ENCODE peak calls at places on chromosomes 16 and 17, in six cellular contexts. One of them, this sample, is unnamed. For H3K9me3, the result is how much of the 10 kb centered on the place peaks cover.

GRCh38 chr16:87648236-87648635 is 45.9 kb downstream of the JPH3 start:
- DNase-seq in H9: no peak
- DNase-seq in IMR-90: no peak
- DNase-seq in H1: no peak
- DNase-seq in mesenchymal stem cell: no peak
- DNase-seq in trophoblast cell: no peak
- DNase-seq in this sample: no peak

GRCh38 chr17:12959441-12959840 is 58.4 kb downstream of the ELAC2 start:
- DNase-seq in H9: no peak
- DNase-seq in IMR-90: peak
- DNase-seq in H1: no peak
- DNase-seq in mesenchymal stem cell: no peak
- DNase-seq in trophoblast cell: peak
- DNase-seq in this sample: no peak

GRCh38 chr16:28495098-28495793 is 803 bp downstream of the APOBR start:
- DNase-seq in H9: no peak
- DNase-seq in IMR-90: no peak
- DNase-seq in H1: no peak
- DNase-seq in mesenchymal stem cell: no peak
- DNase-seq in trophoblast cell: no peak
- DNase-seq in this sample: no peak

GRCh38 chr17:4110152-4110551 is 32.7 kb downstream of the ZZEF1 start:
- DNase-seq in H9: no peak
- DNase-seq in IMR-90: peak
- DNase-seq in H1: no peak
- DNase-seq in mesenchymal stem cell: peak
- DNase-seq in trophoblast cell: no peak
- DNase-seq in this sample: no peak

GRCh38 chr16:83705856-83706255 is 101.9 kb upstream of the HSBP1 start:
- DNase-seq in H9: no peak
- DNase-seq in IMR-90: no peak
- DNase-seq in H1: no peak
- DNase-seq in mesenchymal stem cell: peak
- DNase-seq in trophoblast cell: peak
- DNase-seq in this sample: no peak

GRCh38 chr17:2996208-2996855 is 67.1 kb downstream of the OR1D5 start:
- DNase-seq in H9: no peak
- DNase-seq in IMR-90: peak
- DNase-seq in H1: no peak
- DNase-seq in mesenchymal stem cell: no peak
- DNase-seq in trophoblast cell: no peak
- DNase-seq in this sample: no peak

GRCh38 chr16:75750516-75750915 is 24.2 kb upstream of the CPHXL start:
- DNase-seq in H9: no peak
- DNase-seq in IMR-90: no peak
- DNase-seq in H1: no peak
- DNase-seq in mesenchymal stem cell: no peak
- DNase-seq in trophoblast cell: no peak
- DNase-seq in this sample: no peak

GRCh38 chr17:42677921-42678781 is 1.4 kb upstream of the PLEKHH3 start:
- DNase-seq in H9: peak
- DNase-seq in IMR-90: peak
- DNase-seq in H1: peak
- DNase-seq in mesenchymal stem cell: peak
- DNase-seq in trophoblast cell: peak
- DNase-seq in this sample: peak

GRCh38 chr16:88888778-88889387 is 22.4 kb upstream of the PABPN1L start:
- DNase-seq in H9: no peak
- DNase-seq in IMR-90: no peak
- DNase-seq in H1: no peak
- DNase-seq in mesenchymal stem cell: no peak
- DNase-seq in trophoblast cell: no peak
- DNase-seq in this sample: no peak

GRCh38 chr16:69150146-69150865 is 17.9 kb downstream of the UTP4 start:
- DNase-seq in H9: peak
- DNase-seq in IMR-90: peak
- DNase-seq in H1: peak
- DNase-seq in mesenchymal stem cell: peak
- DNase-seq in trophoblast cell: peak
- DNase-seq in this sample: peak

GRCh38 chr16:49015189-49015540 is 266.5 kb downstream of the CBLN1 start:
- DNase-seq in H9: peak
- DNase-seq in IMR-90: no peak
- DNase-seq in H1: peak
- DNase-seq in mesenchymal stem cell: no peak
- DNase-seq in trophoblast cell: no peak
- DNase-seq in this sample: no peak

GRCh38 chr16:143047-143446 is 4.6 kb upstream of the NPRL3 start:
- DNase-seq in H9: no peak
- DNase-seq in IMR-90: no peak
- DNase-seq in H1: no peak
- DNase-seq in mesenchymal stem cell: no peak
- DNase-seq in trophoblast cell: no peak
- DNase-seq in this sample: no peak

GRCh38 chr17:55383771-55384679 is 37.6 kb downstream of the MMD start:
- DNase-seq in H9: no peak
- DNase-seq in IMR-90: no peak
- DNase-seq in H1: peak
- DNase-seq in mesenchymal stem cell: no peak
- DNase-seq in trophoblast cell: no peak
- DNase-seq in this sample: no peak

GRCh38 chr16:54287758-54288591 is 1.4 kb upstream of the IRX3 start:
- DNase-seq in H9: peak
- DNase-seq in IMR-90: no peak
- DNase-seq in H1: no peak
- DNase-seq in mesenchymal stem cell: no peak
- DNase-seq in trophoblast cell: no peak
- DNase-seq in this sample: peak

GRCh38 chr17:1673041-1673790 is 11.5 kb downstream of the PRPF8 start:
- DNase-seq in H9: no peak
- DNase-seq in IMR-90: no peak
- DNase-seq in H1: no peak
- DNase-seq in mesenchymal stem cell: no peak
- DNase-seq in trophoblast cell: no peak
- DNase-seq in this sample: no peak

GRCh38 chr17:45302649-45303173 is 14.1 kb downstream of the MAP3K14 start:
- DNase-seq in H9: no peak
- DNase-seq in IMR-90: peak
- DNase-seq in H1: no peak
- DNase-seq in mesenchymal stem cell: peak
- DNase-seq in trophoblast cell: no peak
- DNase-seq in this sample: no peak

GRCh38 chr17:1100382-1100781 is 79.4 kb downstream of the ABR start:
- DNase-seq in H9: no peak
- DNase-seq in IMR-90: no peak
- DNase-seq in H1: no peak
- DNase-seq in mesenchymal stem cell: no peak
- DNase-seq in trophoblast cell: no peak
- DNase-seq in this sample: no peak

GRCh38 chr17:44970136-44970737 is 2.1 kb upstream of the C1QL1 start:
- DNase-seq in H9: peak
- DNase-seq in IMR-90: no peak
- DNase-seq in H1: peak
- DNase-seq in mesenchymal stem cell: peak
- DNase-seq in trophoblast cell: no peak
- DNase-seq in this sample: no peak

GRCh38 chr16:719815-720506 is 985 bp upstream of the ANTKMT start:
- DNase-seq in H9: no peak
- DNase-seq in IMR-90: no peak
- DNase-seq in H1: no peak
- DNase-seq in mesenchymal stem cell: peak
- DNase-seq in trophoblast cell: no peak
- DNase-seq in this sample: no peak

GRCh38 chr17:43767053-43767712 is 8.6 kb upstream of the SOST start:
- DNase-seq in H9: no peak
- DNase-seq in IMR-90: no peak
- DNase-seq in H1: no peak
- DNase-seq in mesenchymal stem cell: no peak
- DNase-seq in trophoblast cell: no peak
- DNase-seq in this sample: no peak

GRCh38 chr17:64992325-64992802 is 64.2 kb downstream of the GNA13 start:
- DNase-seq in H9: no peak
- DNase-seq in IMR-90: peak
- DNase-seq in H1: no peak
- DNase-seq in mesenchymal stem cell: peak
- DNase-seq in trophoblast cell: peak
- DNase-seq in this sample: no peak

GRCh38 chr17:17557796-17558195 is 33.7 kb downstream of the PEMT start:
- DNase-seq in H9: no peak
- DNase-seq in IMR-90: no peak
- DNase-seq in H1: no peak
- DNase-seq in mesenchymal stem cell: no peak
- DNase-seq in trophoblast cell: no peak
- DNase-seq in this sample: no peak

GRCh38 chr17:67689534-67690177 is 28.1 kb upstream of the NOL11 start:
- DNase-seq in H9: no peak
- DNase-seq in IMR-90: peak
- DNase-seq in H1: no peak
- DNase-seq in mesenchymal stem cell: peak
- DNase-seq in trophoblast cell: peak
- DNase-seq in this sample: peak

GRCh38 chr16:85146922-85147651 is 34.8 kb upstream of the CIBAR2 start:
- DNase-seq in H9: no peak
- DNase-seq in IMR-90: no peak
- DNase-seq in H1: no peak
- DNase-seq in mesenchymal stem cell: peak
- DNase-seq in trophoblast cell: peak
- DNase-seq in this sample: no peak

GRCh38 chr17:78925234-78925633 is at the start of gene TIMP2:
- DNase-seq in H9: peak
- DNase-seq in IMR-90: peak
- DNase-seq in H1: peak
- DNase-seq in mesenchymal stem cell: peak
- DNase-seq in trophoblast cell: peak
- DNase-seq in this sample: peak
- H3K4ac ChIP-seq in H9: no peak
- H3K4ac ChIP-seq in IMR-90: peak
- H3K4ac ChIP-seq in H1: peak
- H3K4ac ChIP-seq in mesenchymal stem cell: peak
- H3K4ac ChIP-seq in trophoblast cell: peak
- H3K4ac ChIP-seq in this sample: peak

DNA sequence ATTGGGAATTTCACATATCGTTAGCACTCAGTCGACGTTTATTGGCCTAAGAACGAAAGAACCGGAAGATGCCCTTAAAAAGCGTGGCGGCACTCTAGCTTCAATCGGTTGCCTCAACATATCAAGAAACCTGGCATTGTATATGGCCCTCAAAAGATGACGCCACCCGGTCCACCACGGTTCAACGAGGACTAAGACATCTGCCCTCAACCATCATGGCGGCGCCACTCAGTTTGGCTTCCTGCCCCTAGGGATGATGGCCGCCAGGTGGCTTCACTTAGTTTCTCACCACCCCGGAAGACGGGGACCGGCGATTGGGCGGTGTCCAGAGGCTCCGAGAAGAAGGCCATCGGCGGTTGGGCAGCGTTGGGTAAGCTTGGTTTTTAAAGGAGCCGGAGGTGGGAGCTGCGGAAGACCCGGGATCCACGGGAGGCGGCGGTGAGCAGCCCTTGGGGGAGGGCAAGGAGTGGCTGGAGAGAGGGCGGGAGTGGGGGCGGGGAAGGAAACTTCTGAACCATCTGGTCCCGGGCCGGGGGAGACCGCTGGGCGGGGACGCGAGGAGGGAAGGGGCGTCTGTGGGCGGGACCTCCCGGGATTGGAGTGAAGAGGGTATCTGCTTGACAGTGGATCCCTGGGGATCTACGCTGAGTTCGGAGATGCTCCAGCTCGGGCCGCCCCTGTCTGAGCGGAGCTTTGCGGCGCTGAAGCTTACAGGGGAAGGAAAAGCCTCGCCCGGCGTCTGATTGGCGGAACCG is at the start of gene PRR14:
- DNase-seq in H9: peak
- DNase-seq in IMR-90: peak
- DNase-seq in H1: peak
- DNase-seq in mesenchymal stem cell: peak
- DNase-seq in trophoblast cell: peak
- DNase-seq in this sample: peak
- H2AK5ac ChIP-seq in H9: no peak
- H2AK5ac ChIP-seq in IMR-90: peak
- H2AK5ac ChIP-seq in H1: no peak
- H2AK5ac ChIP-seq in mesenchymal stem cell: peak
- H2AK5ac ChIP-seq in trophoblast cell: peak
- H2AK5ac ChIP-seq in this sample: peak

GRCh38 chr17:79799538-79800324 is 2.9 kb upstream of the CBX8 start:
- DNase-seq in H9: peak
- DNase-seq in IMR-90: no peak
- DNase-seq in H1: peak
- DNase-seq in mesenchymal stem cell: no peak
- DNase-seq in trophoblast cell: no peak
- DNase-seq in this sample: no peak
- H3K9me3 ChIP-seq in H9: under half
- H3K9me3 ChIP-seq in IMR-90: under half
- H3K9me3 ChIP-seq in H1: under half
- H3K9me3 ChIP-seq in mesenchymal stem cell: under half
- H3K9me3 ChIP-seq in trophoblast cell: under half
- H3K9me3 ChIP-seq in this sample: under half

DNA sequence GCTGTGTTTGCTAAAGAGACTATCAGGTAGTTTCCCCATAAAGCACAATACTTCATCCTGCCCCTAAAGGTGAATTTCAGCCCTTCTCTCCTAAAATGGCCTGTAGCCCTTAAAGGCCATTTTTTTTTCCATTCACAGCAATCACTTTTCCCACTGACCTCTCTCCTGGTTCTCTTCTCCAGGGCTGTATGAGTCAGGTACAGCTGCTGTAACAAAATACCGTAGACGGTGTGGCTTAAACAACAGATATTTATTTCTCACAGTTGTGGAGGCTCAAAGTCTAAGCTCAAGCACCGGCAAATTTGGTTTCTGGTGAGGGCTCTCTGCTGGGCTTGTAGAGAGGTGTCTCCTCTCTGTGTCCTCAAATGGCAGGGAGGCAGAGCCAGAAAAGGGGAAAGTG is 44.7 kb downstream of the ZNF18 start:
- DNase-seq in H9: no peak
- DNase-seq in IMR-90: no peak
- DNase-seq in H1: no peak
- DNase-seq in mesenchymal stem cell: no peak
- DNase-seq in trophoblast cell: no peak
- DNase-seq in this sample: no peak
- H3K4ac ChIP-seq in H9: no peak
- H3K4ac ChIP-seq in IMR-90: no peak
- H3K4ac ChIP-seq in H1: no peak
- H3K4ac ChIP-seq in mesenchymal stem cell: no peak
- H3K4ac ChIP-seq in trophoblast cell: no peak
- H3K4ac ChIP-seq in this sample: no peak

DNA sequence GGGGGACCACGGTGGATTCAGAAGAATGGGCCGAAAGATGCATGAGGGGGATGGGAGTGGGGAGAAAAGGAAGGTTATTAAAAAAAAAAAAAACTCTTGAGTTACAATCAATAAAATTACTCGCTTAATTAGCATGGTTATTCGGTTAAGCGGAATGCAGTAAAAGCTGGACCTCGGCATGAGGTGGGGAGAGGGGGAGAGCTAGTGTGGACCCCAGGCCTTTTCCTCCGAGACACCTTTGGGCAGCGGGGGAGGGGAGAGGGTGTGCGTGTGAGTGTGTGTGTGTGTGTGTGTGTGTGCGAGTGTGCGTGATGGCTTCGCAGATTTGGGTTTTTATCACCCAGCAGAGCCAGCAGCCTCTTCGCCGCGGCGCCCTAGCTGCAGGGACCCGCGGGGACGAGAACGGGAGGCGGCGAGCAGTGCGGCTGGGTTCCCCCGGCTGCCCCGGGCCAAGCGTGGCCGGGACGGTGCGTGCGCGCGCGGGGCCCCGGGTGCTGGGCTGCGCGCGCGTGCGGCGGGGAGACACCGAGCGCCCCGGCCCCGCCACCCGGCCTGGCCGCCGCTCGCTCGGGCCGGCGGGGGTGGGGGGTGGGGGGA is 3.7 kb downstream of the BAHCC1 start:
- DNase-seq in H9: no peak
- DNase-seq in IMR-90: no peak
- DNase-seq in H1: no peak
- DNase-seq in mesenchymal stem cell: peak
- DNase-seq in trophoblast cell: no peak
- DNase-seq in this sample: no peak
- H2AK5ac ChIP-seq in H9: no peak
- H2AK5ac ChIP-seq in IMR-90: peak
- H2AK5ac ChIP-seq in H1: no peak
- H2AK5ac ChIP-seq in mesenchymal stem cell: peak
- H2AK5ac ChIP-seq in trophoblast cell: no peak
- H2AK5ac ChIP-seq in this sample: peak